ENCODE peak calls at places on chromosomes 13 and 19, in seven cellular contexts. G, F, Y, P, U, M and Z are unnamed samples.

GRCh38 chr13:38630780-38631179 is 56.1 kb upstream of the FREM2 start:
- DNase-seq in M (no peak), F (no peak), P (no peak), U (no peak), G (no peak), Y (no peak), Z (no peak)

GRCh38 chr13:44342741-44343140 is 30.9 kb upstream of the SERP2 start:
- DNase-seq in P (no peak), U (no peak), G (no peak), F (no peak), Y (no peak), M (no peak), Z (no peak)

GRCh38 chr19:18809149-18809978 is 18.3 kb upstream of the COMP start:
- DNase-seq in G (no peak), P (peak; percentile 77), M (peak; percentile 36), Y (peak; percentile 66), U (peak; percentile 96), F (peak; percentile 70), Z (peak; percentile 87)

GRCh38 chr13:52319876-52320275 is 86.1 kb downstream of the THSD1 start:
- DNase-seq in U (no peak), G (no peak), Y (no peak), F (no peak), P (no peak), M (no peak), Z (no peak)

GRCh38 chr13:99311137-99311536 is 3.9 kb upstream of the GPR183 start:
- DNase-seq in F (no peak), M (no peak), P (no peak), U (no peak), G (peak; percentile 78), Y (no peak), Z (no peak)

GRCh38 chr13:35164324-35164932 is 222.4 kb downstream of the NBEA start:
- DNase-seq in Y (no peak), F (no peak), U (no peak), M (no peak), G (peak; percentile 12), P (no peak), Z (no peak)

GRCh38 chr19:46782355-46783019 is 5.9 kb downstream of the SLC1A5 start:
- DNase-seq in U (no peak), Y (no peak), P (no peak), F (no peak), M (no peak), G (no peak), Z (no peak)

GRCh38 chr19:37987356-37988332 is 80.6 kb downstream of the SIPA1L3 start:
- DNase-seq in G (peak; percentile 38), P (no peak), U (no peak), Y (no peak), F (no peak), M (peak; percentile 62), Z (no peak)

GRCh38 chr13:34107814-34108213 is 289.9 kb downstream of the RFC3 start:
- DNase-seq in P (no peak), G (no peak), F (no peak), U (no peak), M (no peak), Y (no peak), Z (no peak)

GRCh38 chr19:34308381-34309367 is 54.3 kb downstream of the GARRE1 start:
- DNase-seq in Y (no peak), P (no peak), G (no peak), U (no peak), M (no peak), F (peak; percentile 65), Z (no peak)

GRCh38 chr13:98405690-98406344 is 171.1 kb downstream of the STK24 start:
- DNase-seq in Y (no peak), M (no peak), G (no peak), U (no peak), F (no peak), P (no peak), Z (no peak)

GRCh38 chr19:35011737-35012682 is 11.9 kb downstream of the GRAMD1A start:
- DNase-seq in G (no peak), Y (no peak), F (no peak), P (no peak), M (no peak), U (no peak), Z (no peak)

GRCh38 chr13:85729296-85729695 is 69.9 kb downstream of the SLITRK6 start:
- DNase-seq in M (no peak), P (no peak), F (no peak), U (no peak), Y (no peak), G (no peak), Z (no peak)

GRCh38 chr19:16509141-16510061 is 13.2 kb downstream of the C19orf44 start:
- DNase-seq in P (no peak), F (no peak), M (no peak), G (no peak), U (no peak), Y (no peak), Z (peak; percentile 36)

GRCh38 chr13:46975173-46975572 is 78.3 kb upstream of the HTR2A start:
- DNase-seq in Y (no peak), F (no peak), P (no peak), M (no peak), G (no peak), U (no peak), Z (no peak)

GRCh38 chr19:17739121-17739875 is 12.0 kb upstream of the FCHO1 start:
- DNase-seq in G (peak; percentile 80), M (peak; percentile 49), F (peak; percentile 86), U (no peak), Y (peak; percentile 43), P (no peak), Z (no peak)

GRCh38 chr19:17734146-17734545 is 14.9 kb downstream of the MAP1S start:
- DNase-seq in U (no peak), P (no peak), G (no peak), F (no peak), M (no peak), Y (no peak), Z (no peak)

GRCh38 chr19:17733127-17733526 is 13.8 kb downstream of the MAP1S start:
- DNase-seq in P (no peak), Y (no peak), G (no peak), M (no peak), F (no peak), U (no peak), Z (no peak)

GRCh38 chr19:17737690-17738153 is 13.6 kb upstream of the FCHO1 start:
- DNase-seq in G (no peak), F (no peak), P (no peak), U (no peak), M (no peak), Y (no peak), Z (no peak)

GRCh38 chr19:17735410-17735809 is 15.9 kb upstream of the FCHO1 start:
- DNase-seq in U (no peak), G (no peak), Y (no peak), P (no peak), M (no peak), F (no peak), Z (no peak)
- TF ChIP-seq POLR2A in U (no peak), G (no peak), Y (no peak), P (no peak), M (no peak), F (no peak), Z (no peak)

GRCh38 chr13:23749288-23749880 is 139.8 kb downstream of the MIPEP start:
- DNase-seq in Y (no peak), P (no peak), F (no peak), U (no peak), M (no peak), G (no peak), Z (no peak)
- TF ChIP-seq CTCF in Y (no peak), P (no peak), F (no peak), U (no peak), M (no peak), G (no peak), Z (no peak)

DNA sequence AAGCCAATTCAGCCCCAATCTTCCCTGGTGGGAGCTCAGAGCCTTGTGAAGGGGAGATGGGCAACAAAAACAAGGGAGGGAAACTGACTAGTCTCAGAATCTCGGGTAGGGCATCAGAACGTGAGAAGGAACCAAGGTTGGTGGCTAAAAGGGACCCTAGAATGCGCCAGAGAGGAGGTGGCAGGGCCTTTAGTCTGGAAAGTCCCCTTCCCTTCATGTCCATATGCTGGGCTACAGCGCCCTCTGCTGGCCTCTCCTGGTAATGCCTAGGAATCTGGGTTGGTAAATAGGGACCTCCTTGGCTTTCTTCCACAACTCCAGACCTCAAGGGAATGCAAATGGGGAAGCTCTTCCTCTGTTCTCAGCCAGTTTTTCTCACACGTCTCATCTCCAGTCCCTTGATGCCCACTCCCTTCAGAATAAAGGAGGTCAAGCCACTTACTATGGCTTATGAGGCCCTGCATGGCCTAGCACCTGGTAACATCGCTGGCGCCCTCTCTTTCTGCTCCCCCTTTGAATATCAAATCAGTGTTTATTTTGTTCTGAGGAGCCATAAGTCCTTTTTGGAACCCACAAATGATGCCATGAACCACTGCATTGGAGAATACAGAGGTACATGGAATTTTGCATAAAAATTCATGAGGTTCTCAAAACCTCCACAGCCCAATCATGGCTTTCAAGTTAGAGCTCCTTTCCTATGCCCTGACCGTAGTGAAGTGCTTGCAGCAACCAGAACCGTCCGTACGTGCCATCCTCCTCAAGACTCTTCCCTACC is 1.3 kb upstream of the CCDC97 start:
- DNase-seq in P (peak; percentile 77), Y (peak; percentile 94), U (no peak), G (peak; percentile 91), F (peak; percentile 98), M (peak; percentile 97), Z (peak; percentile 99)
- H3K4me3 ChIP-seq in P (peak overlapping the region; percentile 74), Y (no peak overlapping the region), U (peak overlapping the region; percentile 79), G (no peak overlapping the region), F (peak overlapping the region; percentile 71), M (no peak overlapping the region), Z (no peak overlapping the region)

GRCh38 chr13:31199849-31200635 is at the start of gene B3GLCT:
- DNase-seq in U (no peak), P (peak; percentile 43), M (peak; percentile 85), Y (peak; percentile 76), F (peak; percentile 89), G (peak; percentile 78), Z (peak; percentile 52)
- TF ChIP-seq POLR2A in U (peak; percentile 22), P (peak; percentile 42), M (no peak), Y (peak; percentile 18), F (peak; percentile 24), G (no peak), Z (no peak)

DNA sequence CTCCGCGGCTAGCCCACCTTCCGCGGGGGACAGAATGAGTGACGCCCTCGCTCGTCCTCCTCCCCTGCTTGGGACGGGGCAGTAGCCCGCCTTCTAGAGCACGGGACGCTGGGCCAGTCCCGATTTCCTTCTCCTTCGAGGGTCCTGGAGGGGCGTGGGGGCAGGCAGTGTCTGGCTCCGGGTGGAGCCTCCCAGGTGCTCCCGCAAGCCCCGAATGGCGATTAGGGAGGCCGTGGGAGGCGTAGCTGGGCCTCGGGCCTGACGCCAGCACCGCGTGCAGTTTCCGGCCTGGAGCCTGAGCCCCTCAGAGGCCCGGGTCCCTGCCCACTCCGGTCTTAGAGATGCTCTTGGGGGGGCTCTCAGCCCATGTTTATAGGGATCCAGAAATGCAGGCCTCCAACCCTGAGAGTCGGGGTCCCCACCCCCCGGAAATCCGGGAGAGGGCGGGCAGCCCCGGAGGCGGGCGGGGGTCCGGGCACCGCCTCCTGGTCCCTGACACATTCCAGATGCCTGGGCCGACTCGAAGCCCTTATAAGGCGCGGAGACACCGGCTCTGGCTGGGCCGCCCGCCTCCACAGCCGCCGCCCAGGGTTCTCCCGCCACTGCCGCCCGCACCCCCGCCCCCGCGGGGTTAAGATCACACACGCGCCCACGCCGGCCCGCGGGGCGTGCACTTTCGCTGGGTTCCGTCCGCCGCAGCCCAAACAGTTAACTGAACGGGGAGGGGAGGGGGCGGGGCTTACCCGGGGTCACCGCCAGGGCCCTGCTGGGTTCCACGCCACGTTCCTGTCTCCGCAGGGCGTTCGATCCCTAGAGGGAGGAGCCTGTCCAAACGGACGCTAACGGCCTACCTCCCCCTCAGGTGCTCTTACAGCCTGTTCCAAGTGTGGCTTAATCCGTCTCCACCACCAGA is 1.5 kb downstream of the MYADM start:
- DNase-seq in M (peak; percentile 93), P (peak; percentile 53), Y (peak; percentile 93), F (peak; percentile 93), G (peak; percentile 97), U (peak; percentile 95), Z (peak; percentile 97)
- TF ChIP-seq CTCF in M (peak; percentile 42), P (peak; percentile 35), Y (peak; percentile 33), F (peak; percentile 9), G (no peak), U (peak; percentile 34), Z (no peak)